ENCODE peak calls at places on chromosomes 5 and 9, in seven cellular contexts. U, O, K, I, C, H and X are unnamed samples.
A peak's percentile ranks its signal among the peaks of the same experiment; 100 is the strongest.

GRCh38 chr5:178791976-178792375 is 61.5 kb upstream of the ZNF354A start:
- DNase-seq in U (no peak), O (no peak), I (no peak), C (no peak), K (no peak), H (no peak), X (no peak)

GRCh38 chr5:81755320-81755719 is 4.4 kb upstream of the SSBP2 start:
- DNase-seq in C (peak; percentile 80), U (no peak), O (no peak), K (no peak), H (no peak), I (no peak), X (no peak)

GRCh38 chr5:54904425-54904824 is 81.0 kb downstream of the ESM1 start:
- DNase-seq in H (no peak), K (no peak), I (no peak), O (no peak), C (peak; percentile 63), U (no peak), X (no peak)

GRCh38 chr5:174355995-174356394 is 310.5 kb downstream of the NSG2 start:
- DNase-seq in K (no peak), O (no peak), C (no peak), I (no peak), U (no peak), H (no peak), X (no peak)

GRCh38 chr5:10760033-10760975 is 730 bp downstream of the DAP start:
- DNase-seq in I (no peak), H (no peak), U (peak; percentile 34), O (peak; percentile 58), K (no peak), C (peak; percentile 84), X (peak; percentile 34)

GRCh38 chr9:94985649-94986048 is 259.1 kb downstream of the AOPEP start:
- DNase-seq in C (no peak), U (no peak), H (no peak), O (no peak), K (no peak), I (no peak), X (no peak)

GRCh38 chr5:150261231-150261630 is 28.3 kb downstream of the CAMK2A start:
- DNase-seq in C (no peak), U (no peak), H (no peak), O (no peak), I (no peak), K (no peak), X (no peak)

GRCh38 chr9:94167055-94167346 is 82.7 kb downstream of the PTPDC1 start:
- DNase-seq in H (no peak), O (no peak), C (no peak), U (no peak), I (no peak), K (no peak), X (no peak)

GRCh38 chr5:10854526-10855277 is 93.7 kb upstream of the DAP start:
- DNase-seq in K (no peak), U (no peak), O (no peak), C (no peak), H (no peak), I (no peak), X (no peak)

GRCh38 chr9:126449725-126450443 is 123.3 kb downstream of the MVB12B start:
- DNase-seq in U (no peak), O (no peak), H (no peak), C (no peak), K (no peak), I (no peak), X (no peak)

GRCh38 chr9:132061526-132061925 is 18.1 kb downstream of the MED27 start:
- DNase-seq in C (no peak), H (no peak), O (no peak), K (no peak), I (no peak), U (no peak), X (no peak)

GRCh38 chr9:117523531-117524153 is 108.8 kb upstream of the ASTN2 start:
- DNase-seq in C (no peak), O (no peak), I (no peak), U (no peak), K (no peak), H (no peak), X (no peak)

GRCh38 chr5:171162602-171163001 is 146.4 kb upstream of the TLX3 start:
- DNase-seq in U (no peak), O (no peak), H (no peak), C (peak; percentile 82), K (no peak), I (no peak), X (no peak)

GRCh38 chr5:149667827-149668122 is 62.3 kb upstream of the PPARGC1B start:
- DNase-seq in O (no peak), C (no peak), U (no peak), K (no peak), I (no peak), H (no peak), X (no peak)

GRCh38 chr5:69288069-69288468 is 44.5 kb downstream of the CCDC125 start:
- DNase-seq in C (no peak), K (no peak), O (no peak), I (no peak), U (no peak), H (no peak), X (no peak)

GRCh38 chr5:606061-606460 is 6.1 kb upstream of the CEP72 start:
- DNase-seq in H (no peak), U (no peak), O (no peak), I (no peak), C (no peak), K (peak; percentile 15), X (no peak)

GRCh38 chr5:177040814-177041410 is 18.4 kb downstream of the ZNF346 start:
- DNase-seq in O (no peak), I (no peak), C (no peak), H (no peak), K (no peak), U (no peak), X (no peak)

GRCh38 chr5:113692466-113693204 is 179.1 kb downstream of the YTHDC2 start:
- DNase-seq in U (no peak), C (peak; percentile 52), O (no peak), H (no peak), K (no peak), I (no peak), X (no peak)

GRCh38 chr5:144028058-144028457 is 142.4 kb downstream of the YIPF5 start:
- DNase-seq in I (no peak), K (no peak), O (no peak), U (no peak), C (no peak), H (no peak), X (no peak)